ENCODE peak calls at places on chromosomes 12 and 14, in nine cellular contexts. T, B, N, I, H, R, Z, Q and A are unnamed samples.

GRCh38 chr12:131908716-131909595 is 14.5 kb downstream of the ULK1 start:
- DNase-seq in B (no peak), N (no peak), H (no peak), Z (no peak), I (no peak), R (no peak), T (no peak), Q (no peak), A (no peak)

GRCh38 chr12:46459881-46460545 is 87.4 kb upstream of the SLC38A2 start:
- DNase-seq in I (no peak), Z (no peak), N (no peak), R (no peak), Q (no peak), H (no peak), B (no peak), T (no peak), A (no peak)

GRCh38 chr14:70907996-70908917 is 998 bp downstream of the PCNX1 start:
- DNase-seq in R (peak; percentile 69), B (peak; percentile 20), H (peak; percentile 82), I (peak; percentile 78), Q (peak; percentile 69), T (peak; percentile 21), N (peak; percentile 62), Z (no peak), A (no peak)

GRCh38 chr12:64566882-64567517 is 43.3 kb upstream of the RASSF3 start:
- DNase-seq in T (no peak), R (no peak), H (no peak), B (no peak), Z (no peak), N (no peak), Q (no peak), I (no peak), A (peak; percentile 9)

GRCh38 chr12:14618990-14619389 is 51.3 kb upstream of the PLBD1 start:
- DNase-seq in Q (peak; percentile 16), T (no peak), R (peak; percentile 55), N (no peak), I (peak; percentile 56), B (no peak), H (no peak), Z (no peak), A (no peak)

GRCh38 chr12:51699219-51699618 is 108.2 kb downstream of the SCN8A start:
- DNase-seq in B (no peak), I (no peak), N (no peak), Q (no peak), Z (no peak), H (no peak), T (no peak), R (no peak), A (no peak)

GRCh38 chr14:56185991-56186390 is 67.8 kb downstream of the PELI2 start:
- DNase-seq in R (no peak), T (no peak), Q (no peak), B (no peak), I (no peak), H (no peak), Z (no peak), N (no peak), A (no peak)

GRCh38 chr12:43551971-43552559 is at the start of gene ADAMTS20:
- DNase-seq in N (no peak), R (peak; percentile 12), T (no peak), Q (peak; percentile 3), B (no peak), I (peak; percentile 40), H (no peak), Z (no peak), A (no peak)

GRCh38 chr12:14664434-14665023 is 31.9 kb downstream of the GUCY2C start:
- DNase-seq in Q (peak; percentile 35), I (peak; percentile 60), Z (no peak), H (no peak), N (no peak), B (peak; percentile 55), T (no peak), R (peak; percentile 57), A (peak; percentile 1)

GRCh38 chr12:3493225-3494049 is 2.4 kb downstream of the PRMT8 start:
- DNase-seq in N (peak; percentile 57), Z (no peak), H (peak; percentile 47), T (no peak), I (no peak), R (no peak), B (no peak), Q (no peak), A (no peak)

GRCh38 chr12:5377997-5378596 is 53.8 kb upstream of the NTF3 start:
- DNase-seq in B (no peak), I (no peak), H (no peak), Z (no peak), R (no peak), Q (no peak), N (no peak), T (no peak), A (no peak)

GRCh38 chr14:53982546-53982945 is 25.9 kb upstream of the BMP4 start:
- DNase-seq in N (no peak), Z (no peak), I (no peak), T (no peak), H (no peak), Q (no peak), R (no peak), B (no peak), A (no peak)

GRCh38 chr12:44372259-44372658 is 503.9 kb downstream of the NELL2 start:
- DNase-seq in R (no peak), N (no peak), Q (peak; percentile 60), B (no peak), Z (no peak), T (no peak), H (no peak), I (peak; percentile 71), A (peak; percentile 4)

GRCh38 chr12:123149088-123149827 is 1.6 kb downstream of the PITPNM2 start:
- DNase-seq in H (peak; percentile 48), N (no peak), R (no peak), T (no peak), B (no peak), Z (no peak), Q (no peak), I (peak; percentile 46), A (no peak)
- H3K4me3 ChIP-seq in H (peak overlapping the region; percentile 90), N (peak overlapping the region; percentile 73), R (no peak overlapping the region), T (peak overlapping the region; percentile 72), B (no peak overlapping the region), Z (no peak overlapping the region), Q (peak overlapping the region; percentile 53), I (no peak overlapping the region), A (peak overlapping the region; percentile 71)

DNA sequence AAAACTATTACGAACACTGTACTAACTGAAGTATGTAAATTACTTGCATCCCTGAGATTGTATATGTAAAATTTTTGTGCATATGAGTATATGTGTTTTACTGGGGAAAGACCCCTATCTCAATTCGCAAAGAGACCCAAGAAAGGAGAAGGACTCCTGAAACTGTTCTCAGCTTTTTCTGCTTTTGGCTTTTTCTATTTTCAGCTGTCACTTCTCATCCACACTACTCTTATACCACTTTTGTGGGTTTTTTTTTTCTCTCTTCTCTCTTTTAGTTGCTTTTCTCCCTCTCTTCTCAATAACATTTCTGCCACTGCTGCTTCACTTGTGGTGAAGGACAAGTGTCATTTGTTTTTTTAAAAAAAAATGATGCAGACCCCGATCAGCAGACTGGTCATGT is 39.8 kb downstream of the NIN start:
- DNase-seq in Z (no peak), B (no peak), R (no peak), T (no peak), I (no peak), Q (no peak), H (no peak), N (no peak), A (no peak)
- H3K4me3 ChIP-seq in Z (peak overlapping the region; percentile 65), B (no peak overlapping the region), R (no peak overlapping the region), T (no peak overlapping the region), I (no peak overlapping the region), Q (no peak overlapping the region), H (no peak overlapping the region), N (peak overlapping the region; percentile 48), A (no peak overlapping the region)

GRCh38 chr12:32131666-32132065 is 25.0 kb downstream of the BICD1 start:
- DNase-seq in R (no peak), H (no peak), I (no peak), N (no peak), T (no peak), Q (no peak), Z (no peak), B (no peak), A (no peak)
- H3K4me3 ChIP-seq in R (no peak overlapping the region), H (no peak overlapping the region), I (no peak overlapping the region), N (no peak overlapping the region), T (no peak overlapping the region), Q (no peak overlapping the region), Z (no peak overlapping the region), B (no peak overlapping the region), A (no peak overlapping the region)

GRCh38 chr12:89864419-89864818 is 155.8 kb upstream of the ATP2B1 start:
- DNase-seq in R (no peak), T (no peak), I (no peak), N (no peak), Q (no peak), Z (no peak), B (no peak), H (no peak), A (no peak)
- H3K4me3 ChIP-seq in R (no peak overlapping the region), T (no peak overlapping the region), I (no peak overlapping the region), N (no peak overlapping the region), Q (no peak overlapping the region), Z (no peak overlapping the region), B (no peak overlapping the region), H (no peak overlapping the region), A (no peak overlapping the region)

GRCh38 chr14:104686624-104687517 is 2.5 kb upstream of the INF2 start:
- DNase-seq in I (no peak), R (no peak), Z (no peak), Q (no peak), H (no peak), B (no peak), T (no peak), N (peak; percentile 20), A (no peak)
- H3K4me3 ChIP-seq in I (no peak overlapping the region), R (no peak overlapping the region), Z (no peak overlapping the region), Q (no peak overlapping the region), H (no peak overlapping the region), B (no peak overlapping the region), T (no peak overlapping the region), N (no peak overlapping the region), A (no peak overlapping the region)

DNA sequence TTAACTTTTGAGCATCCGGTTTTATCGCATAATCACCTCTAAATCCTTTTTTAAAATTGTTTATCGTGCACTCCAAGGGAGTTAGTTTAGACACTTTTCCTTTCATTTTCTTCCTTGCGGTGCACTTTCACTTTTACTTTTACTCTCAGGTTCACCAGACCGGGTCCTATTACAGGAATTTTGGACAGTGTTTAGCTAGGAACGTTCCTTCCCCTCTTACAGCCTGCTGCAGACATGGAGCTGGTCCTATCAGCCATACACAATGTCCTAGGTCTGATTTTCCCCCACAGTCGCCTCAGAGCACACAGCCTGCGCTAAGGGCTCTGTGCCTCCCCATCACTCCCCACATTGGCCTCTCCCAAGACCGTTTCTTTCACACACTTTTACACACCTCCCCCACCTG is 103.9 kb downstream of the ALG10 start:
- DNase-seq in H (no peak), R (no peak), Z (no peak), B (no peak), N (no peak), I (peak; percentile 9), Q (no peak), T (no peak), A (no peak)
- H3K4me3 ChIP-seq in H (no peak overlapping the region), R (no peak overlapping the region), Z (no peak overlapping the region), B (no peak overlapping the region), N (peak overlapping the region; percentile 34), I (peak overlapping the region; percentile 29), Q (no peak overlapping the region), T (peak overlapping the region; percentile 12), A (no peak overlapping the region)